ENCODE peak calls at places on chromosomes 5 and 9, in five cellular contexts. L, O, S, A and E are unnamed samples.

GRCh38 chr5:11166906-11167305 is 405.9 kb upstream of the DAP start:
- DNase-seq in O (no peak), S (no peak), A (no peak), L (no peak), E (no peak)

GRCh38 chr9:75108571-75108970 is 20.3 kb downstream of the OSTF1 start:
- DNase-seq in S (peak), L (no peak), O (peak), A (peak), E (no peak)

GRCh38 chr9:73157811-73158210 is 6.1 kb downstream of the ANXA1 start:
- DNase-seq in L (no peak), O (no peak), A (no peak), S (no peak), E (no peak)

GRCh38 chr5:68406767-68407232 is 191.2 kb downstream of the PIK3R1 start:
- DNase-seq in A (no peak), S (no peak), L (no peak), O (peak), E (no peak)

GRCh38 chr5:140351609-140352334 is 5.4 kb upstream of the HBEGF start:
- DNase-seq in L (peak), A (peak), S (no peak), O (no peak), E (no peak)

GRCh38 chr9:135821116-135821515 is 86.2 kb downstream of the CAMSAP1 start:
- DNase-seq in A (no peak), O (no peak), S (no peak), L (no peak), E (no peak)

GRCh38 chr9:129023036-129023907 is 4.9 kb downstream of the SH3GLB2 start:
- DNase-seq in A (peak), O (no peak), S (peak), L (peak), E (no peak)

GRCh38 chr5:155299342-155300006 is 285.9 kb downstream of the KIF4B start:
- DNase-seq in L (no peak), O (no peak), S (no peak), A (no peak), E (no peak)

GRCh38 chr5:165407352-165407751 is 1901.9 kb downstream of the MAT2B start:
- DNase-seq in A (no peak), S (no peak), O (no peak), L (no peak), E (no peak)

GRCh38 chr9:6938873-6939272 is 181.1 kb downstream of the KDM4C start:
- DNase-seq in A (no peak), L (no peak), O (no peak), S (no peak), E (no peak)

GRCh38 chr5:41878598-41879305 is 8.5 kb upstream of the OXCT1 start:
- DNase-seq in L (no peak), O (no peak), A (no peak), S (no peak), E (no peak)

GRCh38 chr9:108282872-108283271 is 572.9 kb downstream of the ACTL7B start:
- DNase-seq in L (no peak), O (no peak), S (no peak), A (peak), E (no peak)

GRCh38 chr5:16726538-16726946 is 109.7 kb upstream of the RETREG1 start:
- DNase-seq in S (no peak), L (no peak), O (no peak), A (peak), E (no peak)

GRCh38 chr9:27369591-27369990 is 72.6 kb upstream of the EQTN start:
- DNase-seq in L (no peak), O (no peak), S (no peak), A (no peak), E (no peak)

GRCh38 chr9:130632081-130632710 is 32.2 kb upstream of the PRDM12 start:
- DNase-seq in O (peak), A (no peak), L (no peak), S (no peak), E (no peak)

GRCh38 chr9:83062653-83063527 is at the start of gene RASEF:
- DNase-seq in O (peak), A (peak), S (no peak), L (peak), E (peak)

GRCh38 chr9:131082774-131083512 is 13.4 kb upstream of the AIF1L start:
- DNase-seq in S (no peak), L (no peak), O (no peak), A (no peak), E (no peak)

GRCh38 chr5:3324421-3325101 is 271.1 kb upstream of the IRX1 start:
- DNase-seq in S (no peak), L (no peak), O (peak), A (no peak), E (peak)

GRCh38 chr5:9098990-9099389 is 446.9 kb downstream of the SEMA5A start:
- DNase-seq in O (no peak), A (no peak), L (peak), S (no peak), E (no peak)

GRCh38 chr5:142106061-142106460 is 2.5 kb upstream of the NDFIP1 start:
- DNase-seq in A (no peak), L (no peak), O (no peak), S (no peak), E (no peak)

GRCh38 chr5:37208883-37209808 is 40.0 kb downstream of the CPLANE1 start:
- DNase-seq in L (no peak), S (no peak), O (no peak), A (peak), E (no peak)

GRCh38 chr9:110890416-110890815 is 147.9 kb downstream of the LPAR1 start:
- DNase-seq in S (no peak), O (no peak), L (no peak), A (peak), E (no peak)

GRCh38 chr9:124108216-124108615 is 96.6 kb downstream of the LHX2 start:
- DNase-seq in A (no peak), S (no peak), L (peak), O (no peak), E (no peak)

GRCh38 chr5:93018461-93018860 is 562.6 kb downstream of the NR2F1-AS1 start:
- DNase-seq in A (peak), O (no peak), L (no peak), S (no peak), E (no peak)

GRCh38 chr5:147369742-147370374 is 135.0 kb downstream of the STK32A start:
- DNase-seq in O (no peak), S (no peak), L (peak), A (peak), E (no peak)

GRCh38 chr5:28374492-28374934 is 1336.1 kb upstream of the CDH9 start:
- DNase-seq in L (peak), A (no peak), O (no peak), S (no peak), E (peak)

GRCh38 chr9:32603914-32604852 is 31.2 kb upstream of the NDUFB6 start:
- DNase-seq in S (peak), A (peak), L (no peak), O (no peak), E (peak)

GRCh38 chr5:65924366-65925093 is 1.8 kb upstream of the ERBIN start:
- DNase-seq in L (peak), S (no peak), A (no peak), O (no peak), E (no peak)

GRCh38 chr5:78509145-78509865 is 139.3 kb downstream of the LHFPL2 start:
- DNase-seq in L (peak), A (no peak), O (no peak), S (no peak), E (no peak)

GRCh38 chr5:87185838-87186237 is 81.8 kb upstream of the RASA1 start:
- DNase-seq in S (no peak), A (no peak), L (no peak), O (no peak), E (no peak)

GRCh38 chr9:93669958-93670207 is 93.5 kb downstream of the PHF2 start:
- DNase-seq in L (no peak), O (no peak), S (no peak), A (peak), E (no peak)

GRCh38 chr9:128627127-128627715 is 29.4 kb downstream of the DYNC2I2 start:
- DNase-seq in L (no peak), O (peak), A (no peak), S (no peak), E (no peak)

GRCh38 chr5:127400946-127401670 is 110.5 kb downstream of the MEGF10 start:
- DNase-seq in A (no peak), S (no peak), L (no peak), O (no peak), E (no peak)

GRCh38 chr5:67487862-67488261 is 291.3 kb upstream of the CD180 start:
- DNase-seq in A (no peak), S (no peak), O (no peak), L (no peak), E (no peak)

GRCh38 chr5:37735649-37736347 is 104.0 kb downstream of the GDNF start:
- DNase-seq in S (no peak), O (no peak), L (peak), A (peak), E (no peak)